ENCODE peak calls at places on chromosomes 1 and 21, in five cellular contexts. Y, S, X, M and B are unnamed samples.

GRCh38 chr1:155504207-155504606 is 58.4 kb downstream of the ASH1L start:
- DNase-seq in M (no peak), X (no peak), Y (no peak), S (no peak), B (no peak)

GRCh38 chr1:180230416-180230790 is 339 bp downstream of the LHX4 start:
- DNase-seq in X (no peak), S (no peak), M (no peak), Y (no peak), B (no peak)

GRCh38 chr1:164588388-164589341 is 29.7 kb downstream of the PBX1 start:
- DNase-seq in M (no peak), S (no peak), X (peak), Y (no peak), B (no peak)

GRCh38 chr1:225818229-225818628 is 8.3 kb downstream of the EPHX1 start:
- DNase-seq in M (no peak), X (no peak), S (no peak), Y (no peak), B (no peak)

GRCh38 chr1:210397252-210397651 is 68.5 kb downstream of the HHAT start:
- DNase-seq in S (no peak), X (no peak), Y (no peak), M (no peak), B (no peak)

GRCh38 chr1:7229696-7230095 is 444.4 kb downstream of the CAMTA1 start:
- DNase-seq in M (no peak), Y (no peak), S (no peak), X (no peak), B (no peak)

GRCh38 chr1:89604414-89604735 is 28.5 kb upstream of the LRRC8C start:
- DNase-seq in Y (no peak), X (no peak), S (no peak), M (no peak), B (no peak)

GRCh38 chr1:44249543-44249942 is 36.3 kb downstream of the DMAP1 start:
- DNase-seq in X (no peak), S (peak), M (no peak), Y (no peak), B (no peak)

GRCh38 chr21:29177800-29178199 is 47.4 kb downstream of the MAP3K7CL start:
- DNase-seq in M (no peak), Y (no peak), X (no peak), S (no peak), B (no peak)

GRCh38 chr1:46719689-46720088 is 775 bp upstream of the EFCAB14 start:
- DNase-seq in Y (no peak), M (no peak), X (peak), S (peak), B (no peak)

GRCh38 chr1:191592907-191593306 is 565.4 kb upstream of the RGS18 start:
- DNase-seq in X (no peak), M (no peak), S (no peak), Y (no peak), B (no peak)

GRCh38 chr1:73813726-73814125 is 384.2 kb downstream of the LRRIQ3 start:
- DNase-seq in Y (no peak), M (no peak), S (no peak), X (no peak), B (no peak)

GRCh38 chr1:245500546-245500945 is 345.8 kb downstream of the KIF26B start:
- DNase-seq in M (no peak), X (peak), Y (peak), S (no peak), B (no peak)

GRCh38 chr1:235612761-235613160 is 36.8 kb downstream of the GNG4 start:
- DNase-seq in S (no peak), M (no peak), X (no peak), Y (no peak), B (no peak)

GRCh38 chr1:24903560-24903954 is 26.5 kb downstream of the RUNX3 start:
- DNase-seq in M (no peak), S (no peak), Y (no peak), X (no peak), B (no peak)

GRCh38 chr1:68081775-68082283 is 31.4 kb upstream of the DIRAS3 start:
- DNase-seq in X (no peak), S (no peak), Y (no peak), M (no peak), B (no peak)